ENCODE peak calls at places on chromosomes 1 and 21, in nine cellular contexts. V, T, N, M, S, E, Y, H and L are unnamed samples.

GRCh38 chr21:14453339-14453738 is 70.4 kb upstream of the HSPA13 start:
- DNase-seq in V (no peak), T (no peak), N (no peak), M (no peak), S (no peak), E (no peak), Y (no peak), H (peak; percentile 16), L (no peak)

GRCh38 chr1:151881479-151881878 is 27.8 kb downstream of the THEM4 start:
- DNase-seq in V (no peak), T (no peak), N (no peak), M (no peak), S (no peak), E (no peak), Y (no peak), H (no peak), L (no peak)

GRCh38 chr1:166141969-166142368 is 24.8 kb downstream of the FAM78B start:
- DNase-seq in V (no peak), T (no peak), N (no peak), M (no peak), S (no peak), E (no peak), Y (no peak), H (no peak), L (no peak)

GRCh38 chr1:67916439-67916886 is 83.2 kb upstream of the GNG12 start:
- DNase-seq in V (no peak), T (no peak), N (no peak), M (no peak), S (no peak), E (no peak), Y (no peak), H (no peak), L (no peak)

GRCh38 chr21:31888936-31889371 is 16.1 kb downstream of the HUNK start:
- DNase-seq in V (no peak), T (no peak), N (no peak), M (no peak), S (peak; percentile 62), E (no peak), Y (no peak), H (no peak), L (no peak)

GRCh38 chr1:86508583-86508969 is 38.3 kb upstream of the CLCA4 start:
- DNase-seq in V (no peak), T (no peak), N (no peak), M (no peak), S (no peak), E (peak; percentile 10), Y (no peak), H (no peak), L (no peak)

GRCh38 chr21:25298512-25299491 is 308.5 kb downstream of the MRPL39 start:
- DNase-seq in V (no peak), T (no peak), N (no peak), M (no peak), S (no peak), E (no peak), Y (no peak), H (no peak), L (no peak)

GRCh38 chr1:22524481-22524880 is 38.8 kb upstream of the EPHA8 start:
- DNase-seq in V (no peak), T (no peak), N (no peak), M (no peak), S (no peak), E (no peak), Y (no peak), H (no peak), L (no peak)

GRCh38 chr1:31939484-31940329 is 1.5 kb upstream of the PTP4A2 start:
- DNase-seq in V (peak; percentile 73), T (no peak), N (peak; percentile 61), M (no peak), S (peak; percentile 79), E (peak; percentile 90), Y (peak; percentile 61), H (peak; percentile 80), L (peak; percentile 92)

GRCh38 chr1:31936966-31937299 is 1.2 kb downstream of the PTP4A2 start:
- DNase-seq in V (no peak), T (no peak), N (no peak), M (no peak), S (no peak), E (no peak), Y (no peak), H (no peak), L (no peak)

GRCh38 chr1:31938184-31938975 is at the start of gene PTP4A2:
- DNase-seq in V (peak; percentile 95), T (peak; percentile 84), N (peak; percentile 96), M (peak; percentile 97), S (peak; percentile 96), E (peak; percentile 88), Y (peak; percentile 97), H (peak; percentile 96), L (peak; percentile 86)

GRCh38 chr1:31936278-31936965 is 1.7 kb downstream of the PTP4A2 start:
- DNase-seq in V (no peak), T (no peak), N (no peak), M (no peak), S (no peak), E (peak; percentile 37), Y (no peak), H (peak; percentile 61), L (no peak)

DNA sequence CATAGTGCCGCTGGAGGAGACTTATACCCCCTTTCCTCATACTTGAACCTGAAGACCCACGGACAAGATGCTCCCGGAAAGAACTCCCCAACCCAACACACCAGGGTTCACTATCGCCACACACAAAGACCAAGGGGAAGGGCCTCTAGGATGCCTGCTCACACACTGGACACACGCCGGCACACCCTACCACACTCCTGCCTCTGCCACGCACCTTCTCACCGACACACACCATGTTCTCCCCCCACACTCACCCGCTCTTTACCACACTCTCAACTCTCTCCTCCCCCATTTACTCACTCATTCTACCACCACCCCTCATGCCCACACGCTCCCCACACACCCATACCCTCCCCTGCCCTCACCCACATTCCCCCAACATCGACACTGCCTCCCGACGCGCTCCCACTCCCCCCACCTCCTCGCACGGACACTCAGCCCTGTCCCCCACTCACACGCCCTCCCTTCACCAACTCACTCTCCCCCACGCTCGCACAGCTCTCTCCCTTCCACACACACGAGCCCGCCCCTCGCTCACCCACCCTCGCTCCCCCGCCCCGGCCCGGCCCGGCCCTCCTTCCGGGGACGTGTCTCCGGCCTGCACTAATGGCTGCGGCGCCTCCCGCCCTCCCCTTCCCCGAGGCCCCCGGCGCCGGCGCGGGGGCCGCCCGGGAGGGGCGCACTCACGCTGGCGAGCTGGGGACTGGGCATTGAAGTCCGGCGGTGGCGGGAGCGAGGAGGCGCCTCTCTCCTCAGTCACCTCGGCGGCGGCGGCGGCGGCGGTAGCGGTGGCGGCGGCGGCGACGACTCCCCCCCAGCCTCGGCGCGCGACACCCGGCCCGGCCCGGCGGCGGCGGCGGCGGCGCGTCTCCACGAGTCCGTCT is 626 bp downstream of the PTP4A2 start:
- DNase-seq in V (peak; percentile 79), T (peak; percentile 51), N (peak; percentile 80), M (peak; percentile 88), S (peak; percentile 79), E (peak; percentile 65), Y (peak; percentile 81), H (peak; percentile 81), L (peak; percentile 38)
- TF ChIP-seq POLR2A in V (no peak), T (no peak), N (no peak), M (no peak), S (peak; percentile 40), E (peak; percentile 54), Y (no peak), H (peak; percentile 14), L (peak; percentile 27)

GRCh38 chr1:8122160-8122476 is 96.0 kb upstream of the ERRFI1 start:
- DNase-seq in V (no peak), T (no peak), N (no peak), M (no peak), S (no peak), E (peak; percentile 60), Y (no peak), H (peak; percentile 9), L (no peak)

GRCh38 chr1:8118031-8118451 is 91.9 kb upstream of the ERRFI1 start:
- DNase-seq in V (no peak), T (no peak), N (no peak), M (no peak), S (no peak), E (no peak), Y (no peak), H (no peak), L (no peak)

GRCh38 chr1:8122477-8123407 is 96.6 kb upstream of the ERRFI1 start:
- DNase-seq in V (no peak), T (no peak), N (no peak), M (no peak), S (no peak), E (peak; percentile 85), Y (no peak), H (peak; percentile 17), L (no peak)

GRCh38 chr1:8120693-8121260 is 94.7 kb upstream of the ERRFI1 start:
- DNase-seq in V (peak; percentile 67), T (no peak), N (no peak), M (no peak), S (peak; percentile 57), E (peak; percentile 34), Y (no peak), H (no peak), L (no peak)

DNA sequence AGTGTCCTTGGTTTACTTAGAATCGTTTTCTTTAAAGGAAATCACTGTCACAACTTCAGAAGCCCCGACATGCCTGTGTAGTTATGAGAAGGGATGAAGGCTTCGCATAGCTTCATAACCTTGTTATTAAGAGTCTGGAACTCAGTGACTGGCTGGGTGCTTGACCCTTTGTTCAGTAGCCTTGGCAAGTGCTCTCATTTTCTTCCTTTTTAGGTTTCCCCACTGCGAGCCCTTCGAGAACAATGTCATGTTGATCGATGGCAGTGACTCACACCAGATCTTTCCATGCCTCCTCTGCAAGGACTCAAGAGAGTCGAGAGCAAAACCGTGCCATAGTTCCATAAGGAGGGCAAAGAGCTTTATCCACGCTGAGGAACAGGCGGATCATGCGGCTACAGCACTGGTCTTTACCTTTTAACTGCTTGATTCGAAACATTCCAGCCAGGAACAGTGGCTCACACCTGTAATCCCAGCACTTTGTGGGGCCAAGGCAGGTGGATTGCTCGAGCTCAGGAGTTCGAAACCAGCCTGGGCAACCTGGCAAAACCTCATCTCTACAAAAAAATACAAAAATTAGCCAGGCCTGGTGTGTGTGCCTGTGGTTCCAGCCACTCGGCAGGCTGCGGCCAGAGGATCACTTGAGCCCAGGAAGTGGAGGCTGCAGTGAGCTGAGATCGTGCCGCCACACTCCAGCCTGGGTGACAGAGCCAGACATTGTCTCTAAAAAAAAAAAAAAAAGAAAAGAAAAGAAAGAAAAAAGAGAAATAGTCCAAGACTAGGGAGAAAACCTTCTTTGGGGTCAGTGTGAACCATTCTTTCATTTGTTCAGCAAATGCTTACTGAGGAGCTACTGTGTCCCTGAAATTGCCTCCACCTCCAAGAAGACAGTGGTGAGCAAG is 95.4 kb upstream of the ERRFI1 start:
- DNase-seq in V (peak; percentile 61), T (no peak), N (peak; percentile 71), M (no peak), S (peak; percentile 80), E (peak; percentile 94), Y (no peak), H (no peak), L (peak; percentile 33)
- TF ChIP-seq POLR2A in V (no peak), T (peak; percentile 18), N (no peak), M (no peak), S (peak; percentile 11), E (no peak), Y (no peak), H (no peak), L (no peak)

DNA sequence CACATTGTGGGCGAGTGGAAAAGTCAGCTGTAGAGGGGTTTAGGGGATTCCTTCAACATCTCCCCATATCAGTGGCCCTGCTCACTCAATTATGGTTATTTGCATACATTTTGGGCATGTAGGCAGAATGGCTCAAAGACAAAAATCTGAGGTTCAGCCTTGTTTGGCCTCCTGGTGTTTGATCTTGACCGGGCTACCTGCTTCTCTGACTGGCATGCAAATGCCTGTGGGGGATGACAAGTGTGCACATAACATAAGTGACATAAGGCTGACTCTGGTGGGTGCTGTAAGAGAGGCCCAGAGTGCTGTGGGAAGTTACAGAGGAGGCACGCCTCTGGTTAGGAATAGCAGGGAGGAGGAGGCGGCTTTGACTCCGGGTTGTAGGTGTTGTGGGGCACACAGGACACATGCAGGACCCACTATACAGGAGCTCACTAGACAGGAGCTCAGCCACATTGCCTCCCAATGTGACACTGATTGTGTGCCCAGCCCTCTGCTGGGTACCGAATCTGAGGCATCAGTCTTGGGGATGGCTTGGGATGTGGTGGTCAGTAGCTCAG is 29.4 kb upstream of the IL19 start:
- DNase-seq in V (no peak), T (no peak), N (no peak), M (no peak), S (no peak), E (no peak), Y (no peak), H (no peak), L (no peak)
- TF ChIP-seq POLR2A in V (no peak), T (no peak), N (no peak), M (no peak), S (no peak), E (no peak), Y (no peak), H (no peak), L (no peak)

DNA sequence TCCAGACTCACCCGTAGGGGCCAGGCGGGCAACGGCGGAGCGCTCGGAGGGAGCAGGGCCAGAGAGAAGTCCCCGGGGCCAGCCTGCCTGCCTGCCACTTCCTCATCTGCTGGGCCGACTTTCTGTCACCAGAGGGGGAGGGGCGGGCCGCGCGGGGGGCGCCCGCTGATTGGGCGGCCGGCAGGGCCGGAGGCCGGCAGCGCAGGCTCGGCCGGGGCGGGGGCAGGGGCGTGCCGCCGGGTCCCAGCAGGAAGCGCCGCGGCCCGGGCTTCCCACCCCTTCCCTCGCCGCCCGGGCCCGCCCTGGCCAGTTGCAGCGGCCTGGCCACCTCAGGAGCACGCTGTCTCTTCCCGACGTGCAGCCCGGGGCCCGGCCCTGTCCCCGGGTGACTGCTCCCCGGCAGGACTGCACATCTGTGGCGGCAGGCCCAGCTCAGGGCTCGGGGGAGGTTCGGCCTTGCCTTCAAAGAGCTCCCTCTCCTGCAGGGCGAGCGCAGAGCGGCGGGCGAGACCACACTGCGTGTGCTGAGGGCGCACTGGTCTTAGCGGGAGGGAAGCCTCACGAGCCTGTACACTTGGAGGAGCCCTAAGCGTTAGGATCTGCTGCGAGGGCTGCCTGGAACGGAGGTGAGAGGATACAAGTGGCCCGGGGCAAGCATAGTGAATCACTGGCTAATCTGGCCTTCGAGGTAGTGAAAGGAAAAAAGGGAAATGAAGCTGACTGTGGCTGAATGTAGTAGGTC is at the start of gene ELOVL1:
- DNase-seq in V (peak; percentile 95), T (peak; percentile 86), N (peak; percentile 91), M (peak; percentile 95), S (peak; percentile 94), E (peak; percentile 80), Y (peak; percentile 96), H (peak; percentile 91), L (peak; percentile 81)
- TF ChIP-seq POLR2A in V (no peak), T (peak; percentile 74), N (no peak), M (no peak), S (peak; percentile 86), E (peak; percentile 67), Y (peak; percentile 89), H (peak; percentile 61), L (peak; percentile 87)